ENCODE peak calls at places on chromosomes 11 and 22, in seven cellular contexts. One of them, this sample, is unnamed.

GRCh38 chr22:43411981-43412807 is at the start of gene MPPED1:
- DNase-seq in WTC11: no peak
- DNase-seq in AG08395: no peak
- DNase-seq in iris pigment epithelial cell: no peak
- DNase-seq in epithelial cell of esophagus: no peak
- DNase-seq in stimulated activated CD4-positive, alpha-beta T cell treated with anti-CD3 and anti-CD28 coated beads, Interleukin-2, amount 100 ng/mL, for 24 hours: no peak
- DNase-seq in fibroblast of the aortic adventitia: no peak
- DNase-seq in this sample: no peak

GRCh38 chr11:92269021-92269420 is 44.4 kb downstream of the FAT3 start:
- DNase-seq in WTC11: no peak
- DNase-seq in AG08395: peak; percentile 74
- DNase-seq in fibroblast of the aortic adventitia: peak; percentile 3
- DNase-seq in epithelial cell of esophagus: peak; percentile 46
- DNase-seq in stimulated activated CD4-positive, alpha-beta T cell treated with anti-CD3 and anti-CD28 coated beads, Interleukin-2, amount 100 ng/mL, for 24 hours: no peak
- DNase-seq in iris pigment epithelial cell: peak; percentile 69
- DNase-seq in this sample: peak; percentile 83

GRCh38 chr11:84922212-84922805 is 704.8 kb downstream of the DLG2 start:
- DNase-seq in stimulated activated CD4-positive, alpha-beta T cell treated with anti-CD3 and anti-CD28 coated beads, Interleukin-2, amount 100 ng/mL, for 24 hours: no peak
- DNase-seq in WTC11: no peak
- DNase-seq in AG08395: peak; percentile 18
- DNase-seq in iris pigment epithelial cell: peak; percentile 12
- DNase-seq in fibroblast of the aortic adventitia: no peak
- DNase-seq in epithelial cell of esophagus: no peak
- DNase-seq in this sample: peak; percentile 38

GRCh38 chr11:34243620-34244493 is 114.0 kb downstream of the ABTB2 start:
- DNase-seq in stimulated activated CD4-positive, alpha-beta T cell treated with anti-CD3 and anti-CD28 coated beads, Interleukin-2, amount 100 ng/mL, for 24 hours: peak; percentile 41
- DNase-seq in fibroblast of the aortic adventitia: peak; percentile 81
- DNase-seq in epithelial cell of esophagus: peak; percentile 93
- DNase-seq in AG08395: peak; percentile 64
- DNase-seq in iris pigment epithelial cell: peak; percentile 90
- DNase-seq in WTC11: no peak
- DNase-seq in this sample: peak; percentile 54

GRCh38 chr11:10926801-10927200 is 68.9 kb upstream of the ZBED5 start:
- DNase-seq in iris pigment epithelial cell: no peak
- DNase-seq in stimulated activated CD4-positive, alpha-beta T cell treated with anti-CD3 and anti-CD28 coated beads, Interleukin-2, amount 100 ng/mL, for 24 hours: no peak
- DNase-seq in AG08395: no peak
- DNase-seq in fibroblast of the aortic adventitia: no peak
- DNase-seq in epithelial cell of esophagus: peak; percentile 68
- DNase-seq in WTC11: no peak
- DNase-seq in this sample: peak; percentile 38

GRCh38 chr11:92929168-92930053 is 40.0 kb upstream of the MTNR1B start:
- DNase-seq in WTC11: no peak
- DNase-seq in stimulated activated CD4-positive, alpha-beta T cell treated with anti-CD3 and anti-CD28 coated beads, Interleukin-2, amount 100 ng/mL, for 24 hours: no peak
- DNase-seq in epithelial cell of esophagus: peak; percentile 61
- DNase-seq in iris pigment epithelial cell: peak; percentile 34
- DNase-seq in AG08395: no peak
- DNase-seq in fibroblast of the aortic adventitia: no peak
- DNase-seq in this sample: peak; percentile 9

GRCh38 chr11:47797633-47798032 is 30.5 kb upstream of the FNBP4 start:
- DNase-seq in epithelial cell of esophagus: peak; percentile 70
- DNase-seq in WTC11: no peak
- DNase-seq in iris pigment epithelial cell: peak; percentile 89
- DNase-seq in fibroblast of the aortic adventitia: peak; percentile 19
- DNase-seq in stimulated activated CD4-positive, alpha-beta T cell treated with anti-CD3 and anti-CD28 coated beads, Interleukin-2, amount 100 ng/mL, for 24 hours: peak; percentile 59
- DNase-seq in AG08395: peak; percentile 20
- DNase-seq in this sample: peak; percentile 68

GRCh38 chr11:67020949-67021348 is 2.0 kb upstream of the SYT12 start:
- DNase-seq in stimulated activated CD4-positive, alpha-beta T cell treated with anti-CD3 and anti-CD28 coated beads, Interleukin-2, amount 100 ng/mL, for 24 hours: no peak
- DNase-seq in epithelial cell of esophagus: no peak
- DNase-seq in iris pigment epithelial cell: no peak
- DNase-seq in AG08395: no peak
- DNase-seq in fibroblast of the aortic adventitia: no peak
- DNase-seq in WTC11: no peak
- DNase-seq in this sample: no peak

GRCh38 chr22:49976439-49977175 is 16.0 kb downstream of the PIM3 start:
- DNase-seq in AG08395: no peak
- DNase-seq in iris pigment epithelial cell: no peak
- DNase-seq in fibroblast of the aortic adventitia: no peak
- DNase-seq in stimulated activated CD4-positive, alpha-beta T cell treated with anti-CD3 and anti-CD28 coated beads, Interleukin-2, amount 100 ng/mL, for 24 hours: peak; percentile 69
- DNase-seq in epithelial cell of esophagus: no peak
- DNase-seq in WTC11: no peak
- DNase-seq in this sample: no peak

GRCh38 chr11:119789766-119790407 is 60.9 kb upstream of the NECTIN1 start:
- DNase-seq in iris pigment epithelial cell: no peak
- DNase-seq in AG08395: no peak
- DNase-seq in stimulated activated CD4-positive, alpha-beta T cell treated with anti-CD3 and anti-CD28 coated beads, Interleukin-2, amount 100 ng/mL, for 24 hours: no peak
- DNase-seq in fibroblast of the aortic adventitia: no peak
- DNase-seq in epithelial cell of esophagus: no peak
- DNase-seq in WTC11: no peak
- DNase-seq in this sample: no peak

GRCh38 chr11:19816040-19816439 is 103.4 kb downstream of the NAV2 start:
- DNase-seq in stimulated activated CD4-positive, alpha-beta T cell treated with anti-CD3 and anti-CD28 coated beads, Interleukin-2, amount 100 ng/mL, for 24 hours: no peak
- DNase-seq in WTC11: no peak
- DNase-seq in fibroblast of the aortic adventitia: no peak
- DNase-seq in epithelial cell of esophagus: no peak
- DNase-seq in iris pigment epithelial cell: no peak
- DNase-seq in AG08395: peak; percentile 59
- DNase-seq in this sample: peak; percentile 74

GRCh38 chr11:135022430-135022829 is 610.4 kb upstream of the B3GAT1 start:
- DNase-seq in stimulated activated CD4-positive, alpha-beta T cell treated with anti-CD3 and anti-CD28 coated beads, Interleukin-2, amount 100 ng/mL, for 24 hours: no peak
- DNase-seq in WTC11: no peak
- DNase-seq in iris pigment epithelial cell: no peak
- DNase-seq in AG08395: no peak
- DNase-seq in epithelial cell of esophagus: no peak
- DNase-seq in fibroblast of the aortic adventitia: no peak
- DNase-seq in this sample: no peak

GRCh38 chr22:46336119-46337078 is 885 bp downstream of the TRMU start:
- DNase-seq in fibroblast of the aortic adventitia: peak; percentile 10
- DNase-seq in stimulated activated CD4-positive, alpha-beta T cell treated with anti-CD3 and anti-CD28 coated beads, Interleukin-2, amount 100 ng/mL, for 24 hours: peak; percentile 26
- DNase-seq in AG08395: peak; percentile 38
- DNase-seq in epithelial cell of esophagus: peak; percentile 55
- DNase-seq in WTC11: peak; percentile 30
- DNase-seq in iris pigment epithelial cell: peak; percentile 30
- DNase-seq in this sample: no peak

GRCh38 chr11:132914600-132914999 is 617.7 kb downstream of the OPCML start:
- DNase-seq in iris pigment epithelial cell: no peak
- DNase-seq in WTC11: no peak
- DNase-seq in stimulated activated CD4-positive, alpha-beta T cell treated with anti-CD3 and anti-CD28 coated beads, Interleukin-2, amount 100 ng/mL, for 24 hours: no peak
- DNase-seq in AG08395: no peak
- DNase-seq in fibroblast of the aortic adventitia: no peak
- DNase-seq in epithelial cell of esophagus: peak; percentile 27
- DNase-seq in this sample: peak; percentile 22

GRCh38 chr11:45021692-45022130 is 71.0 kb upstream of the TP53I11 start:
- DNase-seq in AG08395: peak; percentile 81
- DNase-seq in WTC11: peak; percentile 40
- DNase-seq in epithelial cell of esophagus: no peak
- DNase-seq in iris pigment epithelial cell: peak; percentile 7
- DNase-seq in stimulated activated CD4-positive, alpha-beta T cell treated with anti-CD3 and anti-CD28 coated beads, Interleukin-2, amount 100 ng/mL, for 24 hours: no peak
- DNase-seq in fibroblast of the aortic adventitia: peak; percentile 90
- DNase-seq in this sample: peak; percentile 53

GRCh38 chr11:125423247-125423849 is 72.7 kb downstream of the FEZ1 start:
- DNase-seq in AG08395: no peak
- DNase-seq in epithelial cell of esophagus: peak; percentile 15
- DNase-seq in WTC11: no peak
- DNase-seq in fibroblast of the aortic adventitia: no peak
- DNase-seq in stimulated activated CD4-positive, alpha-beta T cell treated with anti-CD3 and anti-CD28 coated beads, Interleukin-2, amount 100 ng/mL, for 24 hours: no peak
- DNase-seq in iris pigment epithelial cell: no peak
- DNase-seq in this sample: no peak

GRCh38 chr11:45655347-45655756 is 10.1 kb downstream of the CHST1 start:
- DNase-seq in AG08395: peak; percentile 85
- DNase-seq in fibroblast of the aortic adventitia: peak; percentile 65
- DNase-seq in epithelial cell of esophagus: peak; percentile 61
- DNase-seq in iris pigment epithelial cell: peak; percentile 67
- DNase-seq in stimulated activated CD4-positive, alpha-beta T cell treated with anti-CD3 and anti-CD28 coated beads, Interleukin-2, amount 100 ng/mL, for 24 hours: peak; percentile 72
- DNase-seq in WTC11: peak; percentile 93
- DNase-seq in this sample: peak; percentile 53

GRCh38 chr11:75270896-75271415 is 30.4 kb downstream of the TPBGL start:
- DNase-seq in WTC11: no peak
- DNase-seq in AG08395: peak; percentile 40
- DNase-seq in stimulated activated CD4-positive, alpha-beta T cell treated with anti-CD3 and anti-CD28 coated beads, Interleukin-2, amount 100 ng/mL, for 24 hours: no peak
- DNase-seq in iris pigment epithelial cell: peak; percentile 31
- DNase-seq in fibroblast of the aortic adventitia: peak; percentile 23
- DNase-seq in epithelial cell of esophagus: peak; percentile 26
- DNase-seq in this sample: peak; percentile 36

GRCh38 chr11:103085758-103086365 is 6.1 kb downstream of the DCUN1D5 start:
- DNase-seq in iris pigment epithelial cell: peak; percentile 74
- DNase-seq in fibroblast of the aortic adventitia: peak; percentile 76
- DNase-seq in AG08395: no peak
- DNase-seq in epithelial cell of esophagus: no peak
- DNase-seq in WTC11: no peak
- DNase-seq in stimulated activated CD4-positive, alpha-beta T cell treated with anti-CD3 and anti-CD28 coated beads, Interleukin-2, amount 100 ng/mL, for 24 hours: no peak
- DNase-seq in this sample: peak; percentile 64

GRCh38 chr22:39967996-39968968 is 8.1 kb downstream of the TMA7B start:
- DNase-seq in fibroblast of the aortic adventitia: peak; percentile 8
- DNase-seq in AG08395: no peak
- DNase-seq in iris pigment epithelial cell: no peak
- DNase-seq in WTC11: no peak
- DNase-seq in stimulated activated CD4-positive, alpha-beta T cell treated with anti-CD3 and anti-CD28 coated beads, Interleukin-2, amount 100 ng/mL, for 24 hours: no peak
- DNase-seq in epithelial cell of esophagus: no peak
- DNase-seq in this sample: peak; percentile 41

This sample was measured in AG10803.